ENCODE peak calls at places on chromosomes 3 and 15, in seven cellular contexts. T, S, J, R, I, N and L are unnamed samples.

GRCh38 chr15:34365073-34365825 is 1.7 kb downstream of the LPCAT4 start:
- DNase-seq in S (no peak), J (no peak), T (no peak), I (no peak), N (no peak), R (no peak), L (no peak)

GRCh38 chr3:37993811-37994638 is 3.4 kb downstream of the VILL start:
- DNase-seq in N (no peak), S (peak; percentile 88), R (peak; percentile 83), I (peak; percentile 87), T (peak; percentile 63), J (peak; percentile 76), L (peak; percentile 88)

GRCh38 chr15:74317820-74318375 is 49.5 kb downstream of the CYP11A1 start:
- DNase-seq in J (no peak), R (peak; percentile 6), T (no peak), N (no peak), I (peak; percentile 84), S (peak; percentile 94), L (peak; percentile 93)

GRCh38 chr15:82183121-82184031 is 79.2 kb downstream of the EFL1 start:
- DNase-seq in T (no peak), R (no peak), S (no peak), I (no peak), N (no peak), J (no peak), L (no peak)

GRCh38 chr15:27254016-27254415 is 283.0 kb downstream of the GABRG3 start:
- DNase-seq in R (no peak), I (no peak), N (no peak), T (no peak), J (no peak), S (no peak), L (no peak)

GRCh38 chr3:14542656-14543055 is 2.5 kb upstream of the GRIP2 start:
- DNase-seq in R (no peak), J (no peak), N (no peak), S (no peak), T (no peak), I (no peak), L (no peak)

GRCh38 chr3:180250172-180250571 is 213.4 kb upstream of the PEX5L start:
- DNase-seq in S (no peak), J (no peak), T (no peak), N (peak; percentile 52), R (no peak), I (no peak), L (no peak)

GRCh38 chr3:50658416-50658815 is 16.3 kb upstream of the DOCK3 start:
- DNase-seq in S (no peak), N (peak; percentile 46), I (no peak), R (no peak), T (peak; percentile 14), J (no peak), L (no peak)

GRCh38 chr3:177928156-177928555 is 608.1 kb upstream of the KCNMB2 start:
- DNase-seq in N (peak; percentile 67), I (no peak), T (no peak), R (no peak), S (no peak), J (no peak), L (no peak)

GRCh38 chr15:65916664-65917406 is 47.5 kb downstream of the RAB11A start:
- DNase-seq in J (peak; percentile 85), I (peak; percentile 85), T (no peak), S (no peak), R (no peak), N (no peak), L (peak; percentile 49)

GRCh38 chr15:55710286-55710685 is 32.7 kb downstream of the PRTG start:
- DNase-seq in J (no peak), N (no peak), S (no peak), R (no peak), T (no peak), I (no peak), L (no peak)

GRCh38 chr15:44956388-44956787 is at the start of gene TERB2:
- DNase-seq in S (no peak), R (no peak), N (no peak), I (peak; percentile 62), J (no peak), T (no peak), L (no peak)

GRCh38 chr15:56254270-56254669 is 10.6 kb upstream of the RFX7 start:
- DNase-seq in N (no peak), T (no peak), S (no peak), J (no peak), I (no peak), R (no peak), L (no peak)

GRCh38 chr3:81425198-81425868 is 336.1 kb downstream of the GBE1 start:
- DNase-seq in S (no peak), N (peak; percentile 72), R (no peak), T (no peak), I (no peak), J (no peak), L (no peak)

GRCh38 chr3:187737401-187738088 is 7.7 kb downstream of the BCL6 start:
- DNase-seq in T (no peak), R (peak; percentile 62), J (peak; percentile 56), I (peak; percentile 62), S (peak; percentile 91), N (peak; percentile 77), L (peak; percentile 89)

GRCh38 chr3:132837615-132838014 is 115.4 kb upstream of the NPHP3 start:
- DNase-seq in R (no peak), J (no peak), S (no peak), N (no peak), T (no peak), I (no peak), L (no peak)

GRCh38 chr3:10383850-10384248 is 62.9 kb upstream of the SEC13 start:
- DNase-seq in N (no peak), T (no peak), J (no peak), R (no peak), I (no peak), S (no peak), L (no peak)

GRCh38 chr3:63613561-63613960 is 38.9 kb upstream of the SNTN start:
- DNase-seq in S (no peak), J (no peak), N (peak; percentile 53), I (no peak), T (no peak), R (no peak), L (no peak)

GRCh38 chr15:99509686-99510461 is 55.9 kb upstream of the MEF2A start:
- DNase-seq in J (no peak), I (no peak), R (peak; percentile 59), S (no peak), T (no peak), N (no peak), L (no peak)

GRCh38 chr3:42651248-42652091 is 2.0 kb upstream of the ZBTB47 start:
- DNase-seq in I (no peak), N (peak; percentile 86), T (no peak), R (no peak), J (peak; percentile 40), S (no peak), L (no peak)

DNA sequence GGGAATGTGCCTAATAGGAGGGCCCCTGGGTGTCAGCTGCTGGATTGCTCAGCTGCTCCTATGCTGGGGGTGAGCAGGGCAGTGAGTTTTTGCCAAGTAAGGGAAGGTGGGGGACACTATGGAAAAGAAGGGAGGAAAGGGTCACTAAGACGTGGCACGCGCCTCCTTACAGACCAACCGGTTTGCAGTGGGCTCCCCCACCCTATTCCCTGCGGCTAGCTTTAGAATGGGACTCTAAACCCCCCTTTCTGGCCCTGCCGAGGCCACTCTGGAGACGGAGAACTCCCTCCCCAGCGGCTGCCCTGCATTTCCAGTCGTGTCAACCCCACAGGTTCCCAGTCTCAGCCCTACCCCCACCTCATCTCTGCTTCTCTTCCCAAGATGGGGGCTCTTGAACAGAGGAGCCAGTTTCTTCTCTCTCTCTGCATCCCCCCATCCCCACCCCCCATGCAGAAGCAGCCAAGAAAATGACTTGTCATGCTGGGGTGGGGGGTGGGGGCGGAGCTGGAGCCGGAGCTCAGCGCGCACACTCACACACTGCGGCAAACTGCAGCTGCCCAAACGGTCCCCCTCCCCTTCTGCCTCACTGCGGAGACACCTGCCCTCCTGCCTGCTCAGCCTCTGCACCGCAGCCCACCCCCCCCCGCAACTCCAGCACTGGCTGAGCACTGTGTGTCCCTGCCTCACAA is 809 bp downstream of the MAP1A start:
- DNase-seq in S (no peak), T (no peak), R (peak; percentile 92), J (peak; percentile 60), N (no peak), I (no peak), L (no peak)
- H3K27me3 ChIP-seq in S (no peaks in the 10 kb centered on the region), T (peaks cover 16% of the 10 kb centered on the region), R (no peaks in the 10 kb centered on the region), J (peaks cover 11% of the 10 kb centered on the region), N (peaks cover 65% of the 10 kb centered on the region), I (no peaks in the 10 kb centered on the region), L (no peaks in the 10 kb centered on the region)

GRCh38 chr15:77419050-77419835 is 661 bp downstream of the PEAK1 start:
- DNase-seq in I (peak; percentile 54), N (peak; percentile 17), T (peak; percentile 38), S (peak; percentile 67), J (peak; percentile 41), R (peak; percentile 36), L (peak; percentile 73)
- TF ChIP-seq CTCF in I (no peak), N (no peak), T (no peak), S (peak; percentile 11), J (peak; percentile 30), R (peak; percentile 48), L (peak; percentile 32)

DNA sequence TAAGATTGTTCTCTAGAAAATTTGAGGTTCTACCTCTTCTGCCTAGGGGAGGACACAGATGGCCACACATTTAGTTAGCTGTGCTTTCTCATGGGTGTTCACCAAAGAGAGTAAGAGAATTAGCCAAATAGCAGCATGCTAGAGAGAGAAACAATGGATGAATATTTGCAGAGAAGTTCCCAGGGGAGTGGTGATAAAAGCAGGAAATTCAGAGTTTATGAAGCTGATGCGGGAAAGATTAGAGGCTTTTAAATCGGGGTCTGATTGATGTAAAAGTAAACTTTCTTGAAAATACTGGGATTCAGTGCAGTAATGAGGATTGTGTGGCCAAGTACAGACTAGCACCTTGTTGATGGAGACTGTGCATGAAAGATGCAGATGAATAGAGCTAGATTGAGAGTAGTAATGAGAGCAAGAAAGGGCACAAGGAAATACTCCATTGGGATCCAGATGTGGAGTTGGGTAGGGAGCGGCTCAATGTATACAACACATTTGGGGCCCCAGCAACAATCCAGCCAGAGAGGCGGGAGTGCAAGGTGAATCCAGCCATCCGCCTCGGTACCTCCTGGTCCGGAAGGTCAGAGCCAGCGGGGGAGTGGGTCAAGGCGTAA is 8.8 kb downstream of the ISL2 start:
- DNase-seq in S (no peak), J (no peak), N (peak; percentile 3), T (no peak), R (no peak), I (no peak), L (no peak)
- H3K27me3 ChIP-seq in S (peaks cover 58% of the 10 kb centered on the region), J (peaks cover 61% of the 10 kb centered on the region), N (peaks cover 78% of the 10 kb centered on the region), T (peaks cover 80% of the 10 kb centered on the region), R (no peaks in the 10 kb centered on the region), I (no peaks in the 10 kb centered on the region), L (peaks cover 94% of the 10 kb centered on the region)

GRCh38 chr3:118675305-118675704 is 359.3 kb downstream of the IGSF11 start:
- DNase-seq in S (no peak), I (no peak), T (no peak), R (no peak), J (no peak), N (no peak), L (no peak)

DNA sequence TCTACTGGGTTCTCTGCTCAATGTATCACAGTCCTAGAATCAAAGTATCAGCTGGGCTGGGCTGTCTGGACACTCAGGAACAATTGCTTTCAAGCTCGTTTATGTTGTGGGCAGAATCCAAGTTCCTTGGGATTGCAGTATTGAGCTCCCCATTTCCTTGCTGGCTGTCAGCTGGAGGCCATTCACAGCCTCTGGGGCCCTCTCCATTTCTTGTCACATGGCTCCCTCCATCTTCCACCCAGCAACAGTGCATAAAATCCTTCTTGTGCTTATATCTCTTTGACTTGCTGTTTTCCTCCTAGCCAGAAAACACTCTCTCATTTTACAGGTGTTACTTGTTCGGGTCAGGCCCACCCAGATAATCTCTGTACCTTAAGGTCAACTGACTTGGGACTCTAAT is 363.5 kb downstream of the IGSF11 start:
- DNase-seq in T (no peak), I (no peak), J (no peak), S (no peak), N (no peak), R (no peak), L (no peak)
- TF ChIP-seq CTCF in T (no peak), I (no peak), J (peak; percentile 21), S (no peak), N (no peak), R (no peak), L (no peak)